ENCODE peak calls at places on chromosomes 13 and 19, in six cellular contexts. J is mammary epithelial cell, W is HCT116, P is IMR-90, E is fibroblast of lung, I is colonic mucosa. X is an unnamed sample.
A peak's percentile ranks its signal among the peaks of the same experiment; 100 is the strongest.

GRCh38 chr13:112959701-112960542 is 9.1 kb upstream of the MCF2L start:
- DNase-seq in E (no peak), P (no peak), W (no peak), J (no peak), I (no peak), X (no peak)

GRCh38 chr19:47093841-47094240 is 19.7 kb downstream of the ZC3H4 start:
- DNase-seq in P (no peak), W (no peak), J (no peak), I (no peak), E (no peak), X (no peak)

GRCh38 chr19:54893406-54893805 is 12.5 kb upstream of the NCR1 start:
- DNase-seq in J (no peak), I (no peak), P (no peak), E (no peak), W (no peak), X (no peak)

GRCh38 chr13:46385946-46386345 is 1.1 kb downstream of the RUBCNL start:
- DNase-seq in J (no peak), E (no peak), I (no peak), P (no peak), W (no peak), X (no peak)

GRCh38 chr13:70090036-70090723 is 17.4 kb upstream of the ATXN8OS start:
- DNase-seq in J (no peak), E (no peak), W (no peak), P (no peak), I (no peak), X (no peak)

GRCh38 chr13:44796597-44797517 is 192.4 kb downstream of the NUFIP1 start:
- DNase-seq in W (no peak), P (no peak), J (no peak), E (no peak), I (no peak), X (no peak)

GRCh38 chr19:10505583-10506229 is 2.5 kb upstream of the KEAP1 start:
- DNase-seq in J (peak; percentile 52), P (peak; percentile 50), W (peak; percentile 60), E (peak; percentile 64), I (peak; percentile 87), X (peak; percentile 76)

GRCh38 chr19:16382775-16383543 is 58.3 kb downstream of the KLF2 start:
- DNase-seq in E (peak; percentile 89), J (peak; percentile 59), I (peak; percentile 88), P (peak; percentile 85), W (peak; percentile 56), X (peak; percentile 78)

GRCh38 chr13:24985102-24985501 is 110.8 kb upstream of the PABPC3 start:
- DNase-seq in J (no peak), I (no peak), E (no peak), W (no peak), P (no peak), X (no peak)

GRCh38 chr13:24746618-24747247 is 17.2 kb upstream of the RNF17 start:
- DNase-seq in J (peak; percentile 40), P (no peak), E (no peak), I (no peak), W (no peak), X (no peak)

GRCh38 chr19:48543121-48543710 is 8.8 kb upstream of the SULT2B1 start:
- DNase-seq in E (peak; percentile 11), I (peak; percentile 70), P (peak; percentile 65), W (peak; percentile 53), J (peak; percentile 85), X (no peak)

GRCh38 chr13:41296879-41297646 is 14.0 kb upstream of the NAA16 start:
- DNase-seq in I (no peak), E (no peak), P (no peak), J (no peak), W (no peak), X (no peak)

GRCh38 chr19:53389591-53390377 is 5.2 kb upstream of the ZNF765 start:
- DNase-seq in E (no peak), J (no peak), I (no peak), P (no peak), W (no peak), X (no peak)

GRCh38 chr19:5681446-5682292 is 842 bp downstream of the HSD11B1L start:
- DNase-seq in W (no peak), P (no peak), E (no peak), J (no peak), I (no peak), X (peak; percentile 4)
- H3K9ac ChIP-seq in W (no peak overlapping the region), P (peak overlapping the region; percentile 36), E (no peak overlapping the region), J (no peak overlapping the region), I (peak overlapping the region; percentile 55), X (no peak overlapping the region)

DNA sequence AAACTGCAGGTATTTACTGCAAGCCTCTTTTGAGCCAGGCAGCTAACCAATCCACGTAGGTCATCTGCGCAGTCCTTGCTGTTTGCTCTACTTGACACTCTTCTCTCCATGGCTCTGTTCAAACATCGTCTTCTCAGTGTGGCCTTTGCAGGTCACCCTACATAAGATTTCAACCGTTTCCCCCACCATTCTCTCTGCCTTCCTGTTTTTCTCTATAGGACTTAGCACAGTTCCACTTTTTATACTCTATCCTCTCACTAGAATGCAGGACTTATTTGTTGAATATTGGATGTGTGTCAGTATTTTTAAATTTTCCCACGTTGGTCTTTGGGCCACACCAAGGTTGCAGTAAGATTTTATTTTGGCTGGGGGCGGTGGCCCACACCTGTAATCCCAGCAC is 1.7 kb upstream of the FBXW9 start:
- DNase-seq in E (no peak), W (no peak), I (no peak), P (no peak), J (no peak), X (no peak)
- H3K9ac ChIP-seq in E (no peak overlapping the region), W (no peak overlapping the region), I (no peak overlapping the region), P (no peak overlapping the region), J (no peak overlapping the region), X (no peak overlapping the region)

GRCh38 chr13:22240716-22241115 is 569.8 kb downstream of the FGF9 start:
- DNase-seq in W (no peak), J (no peak), E (no peak), P (no peak), I (no peak), X (no peak)
- H3K9ac ChIP-seq in W (no peak overlapping the region), J (no peak overlapping the region), E (no peak overlapping the region), P (no peak overlapping the region), I (no peak overlapping the region), X (no peak overlapping the region)

DNA sequence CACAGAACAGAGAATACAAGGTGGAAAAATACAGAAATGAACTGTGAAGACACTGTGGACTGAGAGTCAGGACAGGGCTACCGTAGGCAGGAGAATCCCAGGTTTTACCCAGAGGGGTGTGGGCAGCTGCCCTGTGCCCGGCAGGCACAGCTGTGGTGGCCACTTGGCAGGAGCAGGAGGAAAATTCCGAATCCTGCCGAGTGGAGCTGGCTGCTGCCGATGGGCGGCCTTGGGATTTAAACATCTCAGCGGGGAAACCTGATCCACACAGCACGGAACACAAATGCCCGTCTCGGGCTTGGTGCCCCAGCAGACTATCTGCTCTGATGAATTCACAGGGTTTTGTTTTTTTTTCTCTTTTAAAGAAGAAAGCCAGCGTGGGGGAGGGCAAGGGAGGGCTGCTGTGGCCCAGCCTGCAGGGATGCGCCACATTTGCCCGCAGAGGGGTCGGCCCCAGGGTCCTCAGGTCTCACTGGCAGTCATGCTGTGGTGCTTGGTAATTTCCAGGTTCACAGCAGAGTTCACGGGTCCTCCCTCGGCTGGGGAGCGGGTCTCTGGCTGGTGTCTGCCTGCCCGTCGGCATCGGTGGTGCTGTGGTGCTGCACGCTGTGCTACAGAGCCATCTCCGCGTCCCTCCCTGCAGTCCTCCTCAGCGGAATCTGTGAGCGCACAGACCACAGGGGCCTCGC is 28.0 kb downstream of the MPND start:
- DNase-seq in E (no peak), W (no peak), P (no peak), I (no peak), J (no peak), X (no peak)
- H3K9ac ChIP-seq in E (no peak overlapping the region), W (no peak overlapping the region), P (no peak overlapping the region), I (no peak overlapping the region), J (no peak overlapping the region), X (no peak overlapping the region)

GRCh38 chr19:28726533-28726932 is 486.4 kb downstream of the UQCRFS1 start:
- DNase-seq in I (no peak), P (no peak), E (no peak), W (no peak), J (no peak), X (no peak)
- H3K9ac ChIP-seq in I (no peak overlapping the region), P (no peak overlapping the region), E (no peak overlapping the region), W (no peak overlapping the region), J (no peak overlapping the region), X (no peak overlapping the region)

DNA sequence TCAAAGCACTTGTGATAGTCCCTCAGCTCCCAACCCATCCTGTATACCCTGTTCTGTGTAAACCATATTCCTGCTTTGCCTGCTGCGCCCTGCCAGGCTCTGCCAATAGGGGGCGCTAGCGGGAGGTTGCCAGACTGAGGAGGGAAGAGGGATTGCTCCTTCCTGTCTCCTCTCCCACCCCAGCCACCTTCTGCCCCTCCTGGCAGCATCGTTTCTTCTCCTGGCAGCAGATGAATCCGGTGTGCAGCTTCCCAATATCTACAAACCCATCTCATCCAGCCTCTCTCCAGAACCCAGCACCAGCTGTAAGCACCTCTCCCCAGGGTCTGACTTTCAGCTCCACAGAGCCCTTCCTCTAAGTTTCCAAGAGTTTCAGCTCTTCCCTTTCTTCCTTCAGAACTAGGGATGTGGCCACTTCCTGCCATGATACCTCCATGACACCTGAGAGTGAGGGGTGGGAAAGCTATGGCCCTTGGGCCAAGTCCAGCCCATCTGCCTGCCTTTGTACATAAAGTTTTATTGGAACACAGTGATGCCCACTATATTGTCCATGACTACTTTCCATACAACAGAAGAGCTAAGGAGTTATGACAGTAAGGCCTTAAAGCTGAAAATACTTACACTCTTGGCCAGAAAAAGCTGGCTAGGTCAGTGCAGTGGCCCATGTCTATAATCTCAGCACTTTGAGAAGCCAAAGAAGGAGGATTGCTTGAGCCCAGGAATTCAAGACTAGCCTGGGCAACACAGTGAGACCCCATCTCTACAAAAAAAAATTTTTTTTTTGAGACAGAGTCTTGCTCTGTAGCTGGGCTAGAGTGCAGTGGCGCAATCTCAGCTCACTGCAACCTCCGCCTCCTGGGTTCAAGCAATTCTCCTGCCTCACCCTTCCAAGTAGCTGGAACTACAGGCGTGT is 34.5 kb upstream of the ATP1A3 start:
- DNase-seq in J (no peak), E (no peak), I (peak; percentile 25), W (peak; percentile 63), P (no peak), X (no peak)
- H3K9ac ChIP-seq in J (no peak overlapping the region), E (no peak overlapping the region), I (no peak overlapping the region), W (peak overlapping the region; percentile 49), P (no peak overlapping the region), X (no peak overlapping the region)

GRCh38 chr13:94609196-94609595 is 7.5 kb downstream of the GPR180 start:
- DNase-seq in P (no peak), I (no peak), J (no peak), E (no peak), W (no peak), X (no peak)
- H3K9ac ChIP-seq in P (no peak overlapping the region), I (no peak overlapping the region), J (no peak overlapping the region), E (no peak overlapping the region), W (no peak overlapping the region), X (no peak overlapping the region)

GRCh38 chr19:7887408-7888144 is 734 bp upstream of the LRRC8E start:
- DNase-seq in W (no peak), I (no peak), P (no peak), E (no peak), J (no peak), X (no peak)
- H3K9ac ChIP-seq in W (peak overlapping the region; percentile 97), I (no peak overlapping the region), P (no peak overlapping the region), E (no peak overlapping the region), J (no peak overlapping the region), X (no peak overlapping the region)

X was measured in MM.1S.